ENCODE peak calls at places on chromosome 2, in eight cellular contexts. S, N, P, B, U, M, V and T are unnamed samples.

GRCh38 chr2:66428986-66429612 is 5.8 kb upstream of the MEIS1 start:
- DNase-seq in S (peak), N (no peak), P (peak), B (peak), U (no peak), M (no peak), V (peak), T (no peak)

GRCh38 chr2:161172901-161173540 is 12.8 kb downstream of the TANK start:
- DNase-seq in S (no peak), N (no peak), P (no peak), B (no peak), U (no peak), M (no peak), V (no peak), T (no peak)

GRCh38 chr2:147696426-147696825 is 148.4 kb upstream of the ACVR2A start:
- DNase-seq in S (no peak), N (no peak), P (no peak), B (no peak), U (no peak), M (no peak), V (no peak), T (no peak)

GRCh38 chr2:45024600-45025291 is 15.5 kb upstream of the SIX2 start:
- DNase-seq in S (no peak), N (peak), P (peak), B (peak), U (peak), M (no peak), V (peak), T (peak)

GRCh38 chr2:230762317-230762896 is 49.8 kb downstream of the CAB39 start:
- DNase-seq in S (peak), N (no peak), P (no peak), B (peak), U (no peak), M (no peak), V (no peak), T (no peak)

GRCh38 chr2:18311413-18311812 is 249.0 kb downstream of the RDH14 start:
- DNase-seq in S (no peak), N (no peak), P (no peak), B (no peak), U (no peak), M (no peak), V (no peak), T (no peak)

GRCh38 chr2:240462704-240463273 is 27.3 kb downstream of the GPC1 start:
- DNase-seq in S (no peak), N (no peak), P (no peak), B (no peak), U (no peak), M (no peak), V (no peak), T (no peak)

GRCh38 chr2:101843048-101843447 is 145.5 kb downstream of the MAP4K4 start:
- DNase-seq in S (no peak), N (no peak), P (no peak), B (no peak), U (no peak), M (no peak), V (no peak), T (no peak)

GRCh38 chr2:28401-28975 is 17.8 kb downstream of the FAM110C start:
- DNase-seq in S (no peak), N (no peak), P (no peak), B (no peak), U (no peak), M (no peak), V (no peak), T (no peak)

GRCh38 chr2:234594715-234595114 is 97.8 kb upstream of the ARL4C start:
- DNase-seq in S (no peak), N (no peak), P (no peak), B (no peak), U (no peak), M (no peak), V (no peak), T (no peak)

DNA sequence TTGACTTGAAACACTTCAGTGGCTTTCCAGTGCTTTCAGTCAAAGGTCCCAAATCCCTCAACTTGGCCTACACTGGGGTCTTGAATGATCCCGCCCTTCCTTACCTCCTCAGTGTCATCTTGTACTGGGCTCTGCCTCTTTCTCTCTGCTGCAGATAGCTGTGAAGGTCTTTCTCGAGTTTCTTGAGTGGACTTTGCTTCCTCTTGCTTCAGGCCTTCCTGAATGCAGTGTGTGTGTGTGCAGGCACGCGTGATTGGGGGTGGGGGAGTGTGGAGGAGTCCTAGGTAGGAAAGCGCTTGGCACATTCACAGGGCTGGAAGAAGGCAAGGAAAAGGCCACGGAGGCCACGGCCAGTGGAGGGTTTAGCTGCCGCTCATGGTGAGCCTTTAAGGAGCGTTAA is 5.5 kb downstream of the RALB start:
- DNase-seq in S (no peak), N (no peak), P (no peak), B (no peak), U (no peak), M (no peak), V (no peak), T (no peak)
- H3K4me3 ChIP-seq in S (no peak), N (no peak), P (no peak), B (no peak), U (no peak), M (no peak), V (no peak), T (no peak)

GRCh38 chr2:214193943-214194342 is 216.9 kb upstream of the VWC2L start:
- DNase-seq in S (no peak), N (no peak), P (peak), B (peak), U (no peak), M (no peak), V (peak), T (peak)
- TF ChIP-seq CTCF in S (peak), N (no peak), P (no peak), B (peak), U (no peak), M (no peak), V (no peak), T (peak)

DNA sequence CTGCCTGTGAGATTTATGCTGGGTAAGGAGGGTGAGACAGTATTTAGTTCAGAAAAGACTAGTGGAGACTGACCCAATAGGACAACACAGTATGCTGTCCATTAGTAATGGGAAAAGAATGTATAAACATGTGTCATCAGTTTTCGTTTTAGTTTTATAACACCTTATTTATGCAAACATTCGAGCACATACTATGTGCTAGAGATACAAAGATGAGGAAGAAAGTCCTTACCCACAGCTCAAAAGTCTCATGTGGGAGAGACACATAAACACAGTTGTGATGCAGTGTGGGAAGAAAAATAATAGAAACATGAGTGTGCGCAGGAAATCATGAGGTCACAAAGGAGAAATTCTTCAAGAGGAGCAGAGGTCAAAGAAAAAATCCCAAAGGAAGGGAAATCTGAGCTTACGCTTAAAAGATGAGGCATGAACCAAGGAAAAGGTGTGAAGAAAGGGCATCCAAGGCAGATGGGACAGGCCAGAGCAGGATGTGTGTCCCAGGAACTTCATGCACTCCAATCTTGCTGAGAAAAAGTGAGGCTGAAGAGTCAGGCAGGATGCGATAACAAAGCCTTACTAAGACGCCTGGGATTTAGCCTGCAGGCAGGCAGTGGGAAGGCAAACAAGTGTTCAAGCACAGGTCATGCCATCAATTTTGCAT is 8.1 kb downstream of the METTL21A start:
- DNase-seq in S (no peak), N (no peak), P (peak), B (peak), U (no peak), M (no peak), V (peak), T (no peak)
- H3K4me3 ChIP-seq in S (no peak), N (no peak), P (peak), B (no peak), U (no peak), M (no peak), V (no peak), T (no peak)

DNA sequence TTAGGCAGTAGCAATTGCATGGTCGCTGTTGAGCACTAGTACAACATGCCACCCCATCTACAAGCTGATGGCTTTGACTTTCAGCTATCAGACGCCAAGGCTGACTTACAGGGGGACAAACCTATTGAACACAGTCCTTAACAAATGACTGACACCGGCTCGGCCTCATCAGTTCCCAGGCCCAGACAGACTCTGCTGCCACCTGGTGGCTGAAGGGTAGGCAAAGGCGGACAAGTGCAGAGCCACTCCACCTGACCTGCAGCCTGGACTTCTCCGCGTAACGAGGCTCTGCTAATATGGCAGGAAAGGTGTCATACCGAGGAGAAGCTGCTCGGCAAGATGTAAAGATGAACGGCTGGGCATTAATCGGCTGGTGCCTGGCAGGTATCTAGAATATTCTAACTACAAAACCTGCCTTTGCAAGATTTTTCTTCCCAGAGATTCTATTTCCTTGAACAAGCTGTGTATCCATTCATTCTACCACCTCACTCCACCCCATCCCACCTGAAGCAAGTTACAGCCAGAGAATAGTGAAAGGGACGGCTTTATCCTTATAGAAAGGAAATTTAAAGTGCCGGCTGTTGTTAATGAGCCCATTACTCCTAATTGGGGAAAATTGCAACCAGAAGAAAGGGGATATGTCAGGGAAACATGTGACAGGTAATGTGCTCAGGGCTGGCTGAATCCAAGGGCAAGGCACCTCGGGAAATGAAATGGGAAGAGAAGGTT is 67.4 kb downstream of the STEAP3 start:
- DNase-seq in S (peak), N (no peak), P (peak), B (peak), U (peak), M (peak), V (peak), T (peak)
- TF ChIP-seq CTCF in S (peak), N (no peak), P (peak), B (peak), U (no peak), M (peak), V (peak), T (peak)

GRCh38 chr2:174881678-174882077 is 117.4 kb upstream of the CHRNA1 start:
- DNase-seq in S (no peak), N (no peak), P (no peak), B (no peak), U (no peak), M (no peak), V (no peak), T (no peak)
- H3K4me3 ChIP-seq in S (no peak), N (no peak), P (no peak), B (no peak), U (no peak), M (no peak), V (no peak), T (no peak)